ENCODE peak calls at places on chromosome 12, in seven cellular contexts. I is HCT116, F is endothelial cell of umbilical vein, R is stomach, M is Panc1, Z is transverse colon, K is sigmoid colon. N is an unnamed sample.

GRCh38 chr12:96327346-96327745 is 72.9 kb downstream of the CDK17 start:
- DNase-seq in I (no peak), F (no peak), R (no peak), M (no peak), Z (no peak), K (no peak), N (no peak)

GRCh38 chr12:65300679-65301349 is 22.3 kb downstream of the MSRB3 start:
- DNase-seq in I (peak), F (no peak), R (no peak), M (no peak), Z (no peak), K (no peak), N (no peak)

GRCh38 chr12:53427905-53428594 is 4.4 kb downstream of the AMHR2 start:
- DNase-seq in I (peak), F (no peak), R (no peak), M (peak), Z (no peak), K (no peak), N (no peak)

GRCh38 chr12:8960185-8960584 is 10.7 kb upstream of the M6PR start:
- DNase-seq in I (no peak), F (no peak), R (no peak), M (no peak), Z (no peak), K (no peak), N (no peak)

GRCh38 chr12:108082506-108082905 is 46.6 kb upstream of the WSCD2 start:
- DNase-seq in I (no peak), F (no peak), R (no peak), M (no peak), Z (no peak), K (no peak), N (no peak)

GRCh38 chr12:131599214-131600159 is 111.4 kb upstream of the SFSWAP start:
- DNase-seq in I (no peak), F (no peak), R (no peak), M (no peak), Z (no peak), K (no peak), N (no peak)

GRCh38 chr12:85076688-85077430 is 40.7 kb downstream of the LRRIQ1 start:
- DNase-seq in I (peak), F (peak), R (no peak), M (peak), Z (no peak), K (no peak), N (no peak)

GRCh38 chr12:15796493-15797141 is 7.4 kb upstream of the EPS8 start:
- DNase-seq in I (peak), F (peak), R (no peak), M (no peak), Z (no peak), K (no peak), N (no peak)

GRCh38 chr12:116539905-116540482 is 19.2 kb upstream of the MAP1LC3B2 start:
- DNase-seq in I (no peak), F (peak), R (peak), M (no peak), Z (peak), K (peak), N (no peak)

GRCh38 chr12:56103823-56104108 is 593 bp upstream of the PA2G4 start:
- DNase-seq in I (no peak), F (no peak), R (no peak), M (no peak), Z (no peak), K (no peak), N (no peak)

GRCh38 chr12:72230589-72230988 is 41.6 kb upstream of the TRHDE start:
- DNase-seq in I (no peak), F (no peak), R (no peak), M (no peak), Z (no peak), K (no peak), N (no peak)

GRCh38 chr12:2039034-2039433 is 13.8 kb upstream of the CACNA1C start:
- DNase-seq in I (no peak), F (no peak), R (no peak), M (no peak), Z (no peak), K (no peak), N (no peak)

GRCh38 chr12:129552996-129553750 is 350.7 kb downstream of the TMEM132D start:
- DNase-seq in I (no peak), F (no peak), R (no peak), M (no peak), Z (no peak), K (no peak), N (no peak)

GRCh38 chr12:7001921-7002591 is 16.2 kb downstream of the LPCAT3 start:
- DNase-seq in I (no peak), F (no peak), R (no peak), M (no peak), Z (no peak), K (no peak), N (no peak)

GRCh38 chr12:109428038-109428629 is 49.0 kb downstream of the KCTD10 start:
- DNase-seq in I (peak), F (peak), R (peak), M (peak), Z (peak), K (peak), N (peak)

GRCh38 chr12:8677362-8677761 is 14.7 kb upstream of the MFAP5 start:
- DNase-seq in I (no peak), F (no peak), R (no peak), M (no peak), Z (no peak), K (no peak), N (no peak)

GRCh38 chr12:16389594-16389993 is 42.1 kb downstream of the MGST1 start:
- DNase-seq in I (no peak), F (no peak), R (no peak), M (no peak), Z (no peak), K (no peak), N (no peak)

GRCh38 chr12:54958048-54958658 is 26.4 kb downstream of the TESPA1 start:
- DNase-seq in I (peak), F (peak), R (peak), M (peak), Z (peak), K (no peak), N (no peak)

GRCh38 chr12:98373019-98373554 is 142.3 kb upstream of the TMPO start:
- DNase-seq in I (peak), F (peak), R (no peak), M (no peak), Z (no peak), K (no peak), N (no peak)

GRCh38 chr12:113144771-113145170 is 4.8 kb upstream of the CFAP73 start:
- DNase-seq in I (no peak), F (no peak), R (no peak), M (no peak), Z (no peak), K (no peak), N (no peak)

GRCh38 chr12:120851444-120851843 is 52.7 kb downstream of the SPPL3 start:
- DNase-seq in I (no peak), F (no peak), R (no peak), M (no peak), Z (peak), K (no peak), N (no peak)

GRCh38 chr12:19428261-19428660 is 11.0 kb upstream of the AEBP2 start:
- DNase-seq in I (no peak), F (no peak), R (no peak), M (no peak), Z (no peak), K (no peak), N (no peak)
- TF ChIP-seq POLR2AphosphoS5 in I (no peak), F (no peak), R (no peak), M (no peak), Z (no peak), K (no peak), N (no peak)

DNA sequence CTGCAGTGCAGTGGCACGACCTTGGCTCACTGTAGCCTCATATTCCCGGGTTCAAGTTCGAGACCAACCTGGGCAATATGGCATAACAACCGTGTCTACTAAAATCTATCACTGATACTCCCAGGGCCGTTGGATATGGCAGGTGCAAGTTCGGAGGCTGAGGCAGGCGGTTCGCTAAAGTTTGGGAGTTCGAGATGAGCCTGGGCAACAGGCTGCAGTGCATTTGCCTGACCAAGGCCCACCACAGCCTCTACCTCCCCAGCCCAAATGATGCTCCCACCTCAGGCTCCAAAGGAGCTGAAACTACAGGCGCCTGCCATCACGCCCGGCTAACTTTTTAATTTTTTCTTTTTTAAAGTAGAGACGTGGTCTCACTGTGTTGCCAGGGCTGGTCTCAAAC is 177.1 kb upstream of the ALG10B start:
- DNase-seq in I (no peak), F (no peak), R (no peak), M (no peak), Z (no peak), K (no peak), N (no peak)
- TF ChIP-seq POLR2AphosphoS5 in I (no peak), F (no peak), R (no peak), M (no peak), Z (no peak), K (no peak), N (no peak)

GRCh38 chr12:132923356-132923909 is 32.7 kb downstream of the ZNF605 start:
- DNase-seq in I (no peak), F (no peak), R (no peak), M (no peak), Z (no peak), K (no peak), N (no peak)

GRCh38 chr12:132921685-132922084 is 34.3 kb upstream of the CHFR start:
- DNase-seq in I (peak), F (no peak), R (no peak), M (no peak), Z (no peak), K (no peak), N (no peak)

GRCh38 chr12:132924356-132924755 is 31.8 kb downstream of the ZNF605 start:
- DNase-seq in I (no peak), F (no peak), R (no peak), M (no peak), Z (no peak), K (no peak), N (no peak)

GRCh38 chr12:132922676-132923075 is 33.4 kb downstream of the ZNF605 start:
- DNase-seq in I (no peak), F (no peak), R (no peak), M (no peak), Z (no peak), K (no peak), N (no peak)

DNA sequence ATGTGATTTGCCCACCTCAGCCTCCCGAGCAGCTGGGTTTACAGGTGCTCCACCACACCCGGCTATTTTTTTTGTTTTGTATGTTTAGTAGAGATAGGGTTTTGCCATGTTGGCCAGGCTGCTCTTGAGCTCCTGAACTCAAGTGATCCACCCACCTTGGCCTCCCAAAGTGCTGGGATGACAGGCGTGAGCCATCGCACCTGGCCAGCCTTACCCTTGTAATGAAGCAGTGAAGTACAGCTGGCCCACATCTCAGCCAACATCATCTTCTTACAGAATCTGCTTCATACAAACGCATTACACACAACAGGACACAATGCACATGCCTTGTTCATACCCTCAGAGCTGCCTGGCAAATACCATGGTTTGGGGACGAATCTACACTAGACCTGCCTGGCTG is 31.3 kb upstream of the CHFR start:
- DNase-seq in I (no peak), F (no peak), R (no peak), M (no peak), Z (no peak), K (no peak), N (no peak)
- TF ChIP-seq POLR2AphosphoS5 in I (no peak), F (no peak), R (no peak), M (no peak), Z (no peak), K (no peak), N (no peak)

DNA sequence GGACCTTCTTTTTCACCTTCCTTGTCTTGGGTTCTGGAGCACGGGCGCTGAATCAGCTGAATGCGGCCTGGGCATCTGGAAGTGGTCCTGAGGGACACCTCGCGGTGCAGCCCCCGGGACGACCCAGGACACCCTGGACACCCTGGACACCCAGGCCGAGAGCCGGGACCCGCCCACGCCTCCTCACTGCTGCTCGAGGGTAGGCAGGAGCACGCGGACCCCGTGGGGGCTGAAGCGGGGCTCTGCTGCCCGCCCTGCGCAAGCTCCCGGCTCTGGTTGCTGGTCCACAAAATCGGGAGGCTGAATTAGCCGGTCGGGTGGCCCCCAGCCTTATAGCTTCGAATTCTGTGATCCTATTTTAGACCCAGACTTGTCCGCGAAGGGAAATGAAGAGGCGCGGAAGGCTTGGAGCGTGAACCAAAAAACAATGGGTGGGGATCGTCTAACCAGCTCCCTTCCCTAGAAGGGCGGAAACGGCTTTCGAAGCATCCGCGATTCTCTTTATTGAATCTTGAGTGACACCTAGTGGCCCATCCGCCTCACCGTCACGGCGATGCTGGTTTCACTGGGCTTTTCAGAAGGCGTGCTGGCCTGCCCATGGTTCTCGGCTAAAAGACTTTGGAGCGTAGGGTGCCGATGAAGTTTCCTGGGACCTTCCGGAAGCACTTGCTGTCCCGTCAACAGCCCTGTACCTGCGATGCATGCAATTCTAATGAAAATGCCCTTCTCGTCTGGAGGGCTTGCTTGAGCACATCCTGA is 46.3 kb upstream of the PLXNC1 start:
- DNase-seq in I (peak), F (peak), R (peak), M (peak), Z (peak), K (peak), N (peak)
- TF ChIP-seq POLR2AphosphoS5 in I (peak), F (no peak), R (peak), M (no peak), Z (peak), K (peak), N (no peak)

DNA sequence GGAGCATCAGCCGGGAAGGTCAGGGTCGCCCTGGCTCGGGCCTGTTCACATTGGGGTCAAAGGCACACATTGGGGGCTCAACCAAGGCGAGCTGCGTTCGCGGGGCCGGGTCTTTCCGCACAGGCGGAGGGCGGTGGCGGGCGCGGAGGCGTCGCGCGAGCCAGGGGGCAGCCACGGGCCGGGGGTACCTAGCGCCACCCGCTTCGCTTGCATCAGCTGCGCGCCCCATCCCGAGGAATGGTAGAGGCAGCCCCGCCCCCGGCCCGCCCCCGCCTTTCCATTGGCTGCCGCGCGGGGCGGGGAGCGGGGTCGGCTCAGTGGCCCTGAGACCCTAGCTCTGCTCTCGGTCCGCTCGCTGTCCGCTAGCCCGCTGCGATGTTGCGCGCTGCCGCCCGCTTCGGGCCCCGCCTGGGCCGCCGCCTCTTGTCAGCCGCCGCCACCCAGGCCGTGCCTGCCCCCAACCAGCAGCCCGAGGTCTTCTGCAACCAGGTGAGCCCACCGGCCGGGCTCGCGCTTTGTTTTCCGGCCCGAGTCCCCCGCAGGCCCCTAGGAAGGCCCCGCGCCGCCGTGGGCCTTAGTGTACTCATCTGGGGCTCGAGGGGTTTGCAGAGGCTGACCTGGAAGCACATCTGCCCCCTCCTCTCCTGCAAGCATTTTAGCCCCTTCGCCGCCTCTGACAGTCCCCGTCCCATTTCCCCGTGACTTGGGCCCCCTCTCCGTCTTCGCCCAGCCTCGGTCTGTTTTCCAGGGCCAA is at the start of gene ALDH2:
- DNase-seq in I (peak), F (peak), R (peak), M (no peak), Z (peak), K (peak), N (no peak)
- TF ChIP-seq POLR2AphosphoS5 in I (peak), F (peak), R (peak), M (no peak), Z (peak), K (peak), N (no peak)

GRCh38 chr12:114193474-114193873 is 212.5 kb downstream of the TBX5 start:
- DNase-seq in I (no peak), F (no peak), R (no peak), M (no peak), Z (no peak), K (no peak), N (no peak)

GRCh38 chr12:114192549-114192948 is 213.4 kb downstream of the TBX5 start:
- DNase-seq in I (no peak), F (no peak), R (no peak), M (no peak), Z (no peak), K (no peak), N (no peak)

GRCh38 chr12:114190971-114191370 is 215.0 kb downstream of the TBX5 start:
- DNase-seq in I (no peak), F (no peak), R (no peak), M (no peak), Z (no peak), K (no peak), N (no peak)

GRCh38 chr12:114192013-114192412 is 213.9 kb downstream of the TBX5 start:
- DNase-seq in I (no peak), F (no peak), R (no peak), M (no peak), Z (no peak), K (no peak), N (no peak)

GRCh38 chr12:114194066-114194465 is 211.9 kb downstream of the TBX5 start:
- DNase-seq in I (no peak), F (no peak), R (no peak), M (no peak), Z (no peak), K (no peak), N (no peak)
- TF ChIP-seq POLR2AphosphoS5 in I (no peak), F (no peak), R (no peak), M (no peak), Z (no peak), K (no peak), N (no peak)

DNA sequence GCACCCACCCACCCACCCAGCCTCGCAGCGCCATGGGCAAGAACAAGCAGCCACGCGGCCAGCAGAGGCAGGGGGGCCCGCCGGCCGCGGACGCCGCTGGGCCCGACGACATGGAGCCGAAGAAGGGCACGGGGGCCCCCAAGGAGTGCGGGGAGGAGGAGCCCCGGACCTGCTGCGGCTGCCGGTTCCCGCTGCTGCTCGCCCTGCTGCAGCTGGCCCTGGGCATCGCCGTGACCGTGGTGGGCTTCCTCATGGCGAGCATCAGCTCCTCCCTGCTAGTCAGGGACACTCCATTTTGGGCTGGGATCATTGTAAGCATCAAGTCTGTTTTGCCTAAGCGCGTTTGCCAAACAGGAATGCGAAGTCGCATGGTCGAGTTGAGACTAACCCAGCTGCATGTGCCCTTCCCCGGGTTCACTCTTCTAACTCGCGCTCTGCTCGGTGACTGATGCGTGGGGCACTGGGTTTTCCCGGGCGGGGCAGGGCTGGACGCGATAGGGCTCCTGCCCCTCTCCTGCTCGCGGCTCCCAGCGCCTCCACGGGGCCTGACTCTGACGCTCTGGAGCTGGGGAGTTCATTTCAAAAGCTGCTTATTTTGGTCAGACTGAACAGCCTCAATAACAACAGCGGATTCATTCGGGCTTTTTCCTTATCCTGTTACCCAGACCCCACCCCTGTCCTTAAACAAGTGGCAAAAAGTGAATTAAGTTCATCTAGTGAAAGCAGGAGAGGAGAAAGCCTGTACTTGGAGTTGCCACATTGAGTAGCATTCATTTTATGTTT is 459 bp downstream of the SSPN start:
- DNase-seq in I (no peak), F (peak), R (peak), M (peak), Z (peak), K (peak), N (peak)
- TF ChIP-seq POLR2AphosphoS5 in I (no peak), F (no peak), R (no peak), M (peak), Z (peak), K (peak), N (no peak)

N was measured in GM12892.